ENCODE peak calls at places on chromosome 14, in six cellular contexts. H is left ventricle myocardium inferior, J is transverse colon, S is WTC11, M is A549, T is endothelial cell. Y is an unnamed sample.

GRCh38 chr14:75430106-75430505 is 2.3 kb downstream of the JDP2 start:
- DNase-seq in H (no peak), J (no peak), S (no peak), M (no peak), T (no peak), Y (no peak)

GRCh38 chr14:104317975-104318557 is 179.7 kb downstream of the KIF26A start:
- DNase-seq in H (no peak), J (no peak), S (no peak), M (no peak), T (peak; percentile 1), Y (no peak)

GRCh38 chr14:106875503-106875902 is 1349.1 kb downstream of the TMEM121 start:
- DNase-seq in H (peak; percentile 26), J (peak; percentile 51), S (no peak), M (no peak), T (no peak), Y (no peak)

GRCh38 chr14:74614508-74615495 is 2.8 kb upstream of the LTBP2 start:
- DNase-seq in H (no peak), J (no peak), S (no peak), M (no peak), T (no peak), Y (no peak)

GRCh38 chr14:73633115-73633514 is 11.7 kb upstream of the DNAL1 start:
- DNase-seq in H (no peak), J (no peak), S (peak; percentile 11), M (no peak), T (no peak), Y (no peak)

GRCh38 chr14:96888593-96888992 is 91.4 kb downstream of the VRK1 start:
- DNase-seq in H (no peak), J (no peak), S (no peak), M (no peak), T (no peak), Y (peak; percentile 24)

GRCh38 chr14:92920001-92920400 is 2.9 kb upstream of the CHGA start:
- DNase-seq in H (no peak), J (no peak), S (no peak), M (no peak), T (no peak), Y (no peak)

GRCh38 chr14:52014601-52015267 is 25.4 kb downstream of the RTRAF start:
- DNase-seq in H (peak; percentile 65), J (no peak), S (no peak), M (no peak), T (no peak), Y (no peak)

GRCh38 chr14:74599946-74600345 is 12.1 kb downstream of the LTBP2 start:
- DNase-seq in H (no peak), J (no peak), S (no peak), M (no peak), T (no peak), Y (no peak)

GRCh38 chr14:25381498-25381897 is 331.6 kb upstream of the STXBP6 start:
- DNase-seq in H (no peak), J (no peak), S (no peak), M (peak; percentile 12), T (no peak), Y (no peak)

GRCh38 chr14:74980746-74981661 is 21.7 kb upstream of the EIF2B2 start:
- DNase-seq in H (no peak), J (no peak), S (peak; percentile 55), M (no peak), T (no peak), Y (peak; percentile 45)

GRCh38 chr14:22002860-22003284 is 329.3 kb upstream of the OR4E1 start:
- DNase-seq in H (no peak), J (peak; percentile 22), S (peak; percentile 76), M (peak; percentile 56), T (peak; percentile 41), Y (peak; percentile 63)

GRCh38 chr14:31263485-31264133 is 56.0 kb upstream of the HECTD1 start:
- DNase-seq in H (no peak), J (peak; percentile 30), S (no peak), M (peak; percentile 77), T (no peak), Y (no peak)

GRCh38 chr14:88210426-88210825 is 112.6 kb downstream of the KCNK10 start:
- DNase-seq in H (peak; percentile 32), J (no peak), S (no peak), M (no peak), T (no peak), Y (no peak)

GRCh38 chr14:106044949-106045596 is 518.7 kb downstream of the TMEM121 start:
- DNase-seq in H (no peak), J (peak; percentile 64), S (no peak), M (peak; percentile 83), T (no peak), Y (no peak)

GRCh38 chr14:96168581-96168980 is 36.1 kb upstream of the BDKRB2 start:
- DNase-seq in H (no peak), J (no peak), S (no peak), M (no peak), T (no peak), Y (no peak)

GRCh38 chr14:91438845-91439244 is 21.2 kb upstream of the CCDC88C start:
- DNase-seq in H (no peak), J (no peak), S (no peak), M (no peak), T (no peak), Y (no peak)

GRCh38 chr14:24903337-24903736 is 146.6 kb downstream of the STXBP6 start:
- DNase-seq in H (no peak), J (no peak), S (no peak), M (no peak), T (no peak), Y (no peak)

GRCh38 chr14:103361868-103362267 is 23.3 kb upstream of the MARK3 start:
- DNase-seq in H (no peak), J (no peak), S (no peak), M (peak; percentile 83), T (no peak), Y (no peak)

GRCh38 chr14:24171422-24172260 is at the start of gene REC8:
- DNase-seq in H (peak; percentile 61), J (peak; percentile 74), S (peak; percentile 99), M (no peak), T (peak; percentile 90), Y (peak; percentile 97)

GRCh38 chr14:61454545-61454944 is 133.2 kb downstream of the PRKCH start:
- DNase-seq in H (peak; percentile 54), J (no peak), S (no peak), M (no peak), T (no peak), Y (no peak)

GRCh38 chr14:61455351-61455750 is 134.0 kb downstream of the PRKCH start:
- DNase-seq in H (no peak), J (no peak), S (no peak), M (no peak), T (no peak), Y (no peak)

GRCh38 chr14:61459229-61459628 is 137.8 kb downstream of the PRKCH start:
- DNase-seq in H (no peak), J (no peak), S (no peak), M (no peak), T (no peak), Y (no peak)

GRCh38 chr14:61458766-61459165 is 137.4 kb downstream of the PRKCH start:
- DNase-seq in H (no peak), J (no peak), S (no peak), M (no peak), T (no peak), Y (no peak)

GRCh38 chr14:61456720-61457119 is 135.3 kb downstream of the PRKCH start:
- DNase-seq in H (peak; percentile 74), J (peak; percentile 86), S (peak; percentile 77), M (peak; percentile 76), T (peak; percentile 69), Y (peak; percentile 81)
- TF ChIP-seq CTCF in H (peak; percentile 91), J (peak; percentile 89), S (peak; percentile 77), M (peak; percentile 94), T (peak; percentile 93), Y (peak; percentile 90)

DNA sequence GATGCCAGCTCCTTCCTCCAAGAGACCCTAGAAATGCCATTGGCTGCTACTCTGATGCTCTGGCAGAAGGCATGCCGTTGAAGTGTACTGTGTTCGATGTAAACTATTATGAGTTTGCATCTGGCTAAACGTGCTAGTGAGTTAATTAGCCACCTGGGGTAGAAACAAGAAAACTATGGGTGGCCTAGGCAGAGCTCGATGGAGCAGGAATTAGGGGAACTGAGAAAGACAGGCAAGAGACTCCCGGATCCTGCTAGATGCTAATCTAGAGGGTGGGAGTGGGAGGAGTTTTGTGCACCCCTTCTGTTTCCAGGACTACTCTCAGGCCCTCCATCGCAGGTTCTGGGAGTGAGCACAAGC is 32.0 kb downstream of the TMEM63C start:
- DNase-seq in H (no peak), J (no peak), S (no peak), M (no peak), T (no peak), Y (no peak)
- TF ChIP-seq CTCF in H (no peak), J (no peak), S (no peak), M (no peak), T (no peak), Y (no peak)

DNA sequence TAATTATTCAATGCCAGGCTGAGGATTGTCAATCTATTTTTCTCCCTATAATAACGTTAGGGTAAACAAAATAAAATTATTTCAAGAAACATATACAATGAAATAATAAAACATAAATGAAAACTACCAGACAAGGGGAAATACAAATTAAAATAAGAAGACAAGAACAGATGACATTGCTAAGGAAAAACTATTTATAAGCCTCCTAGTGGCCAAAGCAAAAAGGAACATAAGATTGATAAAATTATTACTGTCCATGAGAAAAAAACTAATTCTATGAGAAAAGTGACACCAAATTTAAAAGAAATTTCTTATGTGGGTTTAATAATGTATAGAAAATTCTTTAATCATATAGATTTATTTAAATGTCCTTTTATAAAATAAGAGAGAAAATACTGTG is 294.7 kb downstream of the TTC6 start:
- DNase-seq in H (no peak), J (no peak), S (no peak), M (no peak), T (no peak), Y (no peak)
- TF ChIP-seq CTCF in H (no peak), J (no peak), S (no peak), M (peak; percentile 5), T (peak; percentile 47), Y (peak; percentile 60)

DNA sequence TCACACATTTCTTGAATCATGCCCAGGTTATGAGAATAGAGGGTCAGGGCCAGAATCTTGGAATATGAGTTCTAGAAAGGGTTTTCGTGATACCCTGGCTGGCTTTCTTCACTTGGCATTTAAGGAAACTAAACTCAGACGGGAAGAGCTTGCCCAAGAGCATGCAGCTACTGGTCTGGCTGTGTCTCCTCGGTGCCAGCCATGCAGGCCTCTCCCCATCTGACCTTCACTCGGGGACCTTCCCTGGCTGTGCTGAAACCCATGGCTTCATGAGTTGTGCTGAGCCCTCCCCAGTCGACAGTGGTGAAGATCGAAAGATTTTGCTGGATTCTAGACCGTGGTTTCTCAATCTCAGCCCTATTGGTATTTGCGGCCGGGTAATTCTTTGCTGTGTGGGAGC is 38.0 kb downstream of the FOXN3 start:
- DNase-seq in H (no peak), J (no peak), S (no peak), M (no peak), T (no peak), Y (no peak)
- TF ChIP-seq CTCF in H (no peak), J (no peak), S (no peak), M (no peak), T (no peak), Y (no peak)

DNA sequence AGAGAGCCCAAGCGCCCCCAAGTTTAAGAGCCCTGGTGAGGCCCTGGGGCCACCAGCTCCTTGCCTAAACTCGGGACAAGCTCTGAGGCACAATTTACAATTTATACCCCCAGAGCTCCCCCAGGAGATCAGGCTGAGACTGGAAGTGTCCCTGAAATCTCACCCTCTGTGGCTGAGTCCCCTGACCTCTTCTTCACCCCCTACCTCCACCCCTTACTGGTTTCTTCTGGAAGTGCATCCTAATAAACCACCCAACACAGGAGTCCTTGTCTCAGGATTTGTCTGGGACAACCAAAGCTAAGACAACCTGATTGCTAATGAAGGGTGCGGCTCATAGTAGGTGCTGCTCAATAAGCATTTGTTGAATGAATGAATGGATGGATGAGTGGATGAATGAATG is 206.4 kb downstream of the BCL11B start:
- DNase-seq in H (no peak), J (no peak), S (no peak), M (no peak), T (no peak), Y (no peak)
- TF ChIP-seq CTCF in H (no peak), J (no peak), S (no peak), M (no peak), T (no peak), Y (no peak)